ENCODE peak calls at places on chromosomes 2 and 18, in nine cellular contexts. X is adipocyte, O is brain microvascular endothelial cell, Z is fibroblast of mammary gland, R is A549, U is aorta, D is heart left ventricle, E is adrenal gland, Q is suprapubic skin. K is an unnamed sample.

GRCh38 chr2:158391876-158392275 is 64.7 kb downstream of the CCDC148 start:
- DNase-seq in X (no peak), O (peak), Z (peak), R (no peak), U (no peak), D (no peak), E (no peak), Q (no peak), K (peak)

GRCh38 chr2:144516417-144516980 is 3.4 kb downstream of the ZEB2 start:
- DNase-seq in X (peak), O (no peak), Z (no peak), R (peak), U (peak), D (peak), E (peak), Q (peak), K (peak)

GRCh38 chr2:186903183-186903582 is 54.2 kb upstream of the ZSWIM2 start:
- DNase-seq in X (peak), O (no peak), Z (peak), R (no peak), U (no peak), D (no peak), E (no peak), Q (no peak), K (peak)

GRCh38 chr2:210630904-210631560 is 74.6 kb downstream of the CPS1 start:
- DNase-seq in X (no peak), O (no peak), Z (no peak), R (no peak), U (no peak), D (no peak), E (no peak), Q (no peak), K (no peak)

GRCh38 chr2:226730487-226730886 is 69.1 kb downstream of the IRS1 start:
- DNase-seq in X (no peak), O (peak), Z (peak), R (no peak), U (no peak), D (peak), E (peak), Q (no peak), K (peak)

GRCh38 chr2:84894131-84894586 is 11.3 kb upstream of the TMSB10 start:
- DNase-seq in X (no peak), O (no peak), Z (no peak), R (no peak), U (no peak), D (no peak), E (no peak), Q (no peak), K (no peak)

GRCh38 chr2:231710751-231711676 is 2.7 kb downstream of the PTMA start:
- DNase-seq in X (peak), O (no peak), Z (no peak), R (no peak), U (peak), D (peak), E (peak), Q (peak), K (peak)

GRCh38 chr2:101770672-101771071 is 73.2 kb downstream of the MAP4K4 start:
- DNase-seq in X (peak), O (peak), Z (peak), R (peak), U (no peak), D (no peak), E (no peak), Q (no peak), K (peak)

GRCh38 chr18:77108001-77108692 is 24.4 kb downstream of the MBP start:
- DNase-seq in X (peak), O (peak), Z (peak), R (no peak), U (peak), D (peak), E (peak), Q (no peak), K (peak)

GRCh38 chr2:229330952-229331351 is 59.9 kb upstream of the PID1 start:
- DNase-seq in X (no peak), O (no peak), Z (no peak), R (no peak), U (no peak), D (no peak), E (no peak), Q (no peak), K (no peak)

GRCh38 chr18:4107049-4107459 is 348.1 kb downstream of the DLGAP1 start:
- DNase-seq in X (peak), O (no peak), Z (no peak), R (no peak), U (no peak), D (no peak), E (no peak), Q (no peak), K (no peak)

GRCh38 chr2:139214806-139215205 is 434.6 kb upstream of the NXPH2 start:
- DNase-seq in X (no peak), O (no peak), Z (no peak), R (no peak), U (no peak), D (no peak), E (no peak), Q (no peak), K (no peak)

GRCh38 chr2:170344663-170345099 is 166.7 kb downstream of the MYO3B start:
- DNase-seq in X (no peak), O (no peak), Z (no peak), R (no peak), U (no peak), D (no peak), E (no peak), Q (no peak), K (no peak)

GRCh38 chr2:172427990-172428840 is 829 bp downstream of the ITGA6 start:
- DNase-seq in X (peak), O (no peak), Z (no peak), R (peak), U (peak), D (peak), E (no peak), Q (no peak), K (peak)

GRCh38 chr2:26486789-26487188 is 8.9 kb upstream of the OTOF start:
- DNase-seq in X (no peak), O (no peak), Z (no peak), R (no peak), U (no peak), D (no peak), E (no peak), Q (no peak), K (no peak)

GRCh38 chr2:168652997-168653906 is 149.2 kb upstream of the NOSTRIN start:
- DNase-seq in X (no peak), O (no peak), Z (no peak), R (no peak), U (no peak), D (no peak), E (no peak), Q (no peak), K (no peak)

GRCh38 chr2:9398881-9399805 is 24.2 kb downstream of the ITGB1BP1 start:
- DNase-seq in X (no peak), O (no peak), Z (no peak), R (no peak), U (no peak), D (peak), E (no peak), Q (peak), K (no peak)

GRCh38 chr2:113886479-113887383 is 3.2 kb upstream of the ACTR3 start:
- DNase-seq in X (peak), O (peak), Z (peak), R (no peak), U (peak), D (peak), E (peak), Q (no peak), K (peak)

GRCh38 chr2:226362991-226363390 is 436.6 kb downstream of the IRS1 start:
- DNase-seq in X (peak), O (peak), Z (peak), R (no peak), U (no peak), D (no peak), E (no peak), Q (no peak), K (peak)

GRCh38 chr2:212960336-212960735 is 191.1 kb downstream of the IKZF2 start:
- DNase-seq in X (no peak), O (no peak), Z (no peak), R (no peak), U (no peak), D (no peak), E (no peak), Q (no peak), K (no peak)

GRCh38 chr18:31274915-31275314 is 43.0 kb upstream of the DSG1 start:
- DNase-seq in X (no peak), O (peak), Z (peak), R (peak), U (peak), D (peak), E (no peak), Q (peak), K (peak)

GRCh38 chr2:144567745-144568144 is 47.8 kb upstream of the ZEB2 start:
- DNase-seq in X (no peak), O (no peak), Z (no peak), R (no peak), U (no peak), D (no peak), E (no peak), Q (no peak), K (no peak)

GRCh38 chr18:69490813-69491212 is 90.1 kb downstream of the DOK6 start:
- DNase-seq in X (peak), O (peak), Z (peak), R (no peak), U (no peak), D (no peak), E (no peak), Q (no peak), K (peak)

GRCh38 chr18:63348508-63349136 is 18.4 kb downstream of the KDSR start:
- DNase-seq in X (no peak), O (no peak), Z (no peak), R (no peak), U (no peak), D (no peak), E (no peak), Q (no peak), K (no peak)
- H3K4me3 ChIP-seq in X (no peak), O (no peak), Z (no peak), R (no peak), U (no peak), D (no peak), E (no peak), Q (no peak), K (no peak)

GRCh38 chr2:239118675-239119211 is 270.9 kb downstream of the TWIST2 start:
- DNase-seq in X (no peak), O (no peak), Z (no peak), R (no peak), U (no peak), D (no peak), E (no peak), Q (no peak), K (no peak)
- H3K4me3 ChIP-seq in X (no peak), O (no peak), Z (no peak), R (no peak), U (no peak), D (no peak), E (no peak), Q (no peak), K (no peak)

DNA sequence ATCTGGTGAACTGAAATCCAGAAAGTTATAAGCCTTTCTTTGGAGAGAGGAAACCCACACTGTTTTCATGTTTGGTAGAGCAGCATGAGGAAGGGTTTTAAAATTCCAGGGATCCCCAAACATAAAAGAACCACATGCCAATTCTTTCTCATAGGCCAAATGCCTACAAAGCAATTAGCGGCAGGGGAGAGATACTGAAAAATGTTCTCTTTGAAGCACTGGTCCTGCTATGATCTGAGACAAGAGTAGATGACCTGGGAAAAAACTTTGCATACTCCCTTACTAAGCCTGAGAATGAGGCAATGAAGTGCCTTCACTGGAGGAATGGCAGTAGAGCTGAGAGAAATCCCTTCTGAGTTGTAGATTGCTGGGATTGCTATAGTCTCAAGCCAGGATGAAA is 1261.7 kb downstream of the DSC3 start:
- DNase-seq in X (no peak), O (no peak), Z (no peak), R (no peak), U (no peak), D (no peak), E (no peak), Q (no peak), K (no peak)
- H3K4me3 ChIP-seq in X (no peak), O (no peak), Z (no peak), R (no peak), U (no peak), D (no peak), E (no peak), Q (no peak), K (no peak)

GRCh38 chr18:23452347-23452727 is 750 bp upstream of the RIOK3 start:
- DNase-seq in X (no peak), O (no peak), Z (no peak), R (no peak), U (no peak), D (no peak), E (no peak), Q (no peak), K (no peak)
- H3K4me3 ChIP-seq in X (peak), O (peak), Z (peak), R (peak), U (no peak), D (peak), E (no peak), Q (peak), K (peak)

DNA sequence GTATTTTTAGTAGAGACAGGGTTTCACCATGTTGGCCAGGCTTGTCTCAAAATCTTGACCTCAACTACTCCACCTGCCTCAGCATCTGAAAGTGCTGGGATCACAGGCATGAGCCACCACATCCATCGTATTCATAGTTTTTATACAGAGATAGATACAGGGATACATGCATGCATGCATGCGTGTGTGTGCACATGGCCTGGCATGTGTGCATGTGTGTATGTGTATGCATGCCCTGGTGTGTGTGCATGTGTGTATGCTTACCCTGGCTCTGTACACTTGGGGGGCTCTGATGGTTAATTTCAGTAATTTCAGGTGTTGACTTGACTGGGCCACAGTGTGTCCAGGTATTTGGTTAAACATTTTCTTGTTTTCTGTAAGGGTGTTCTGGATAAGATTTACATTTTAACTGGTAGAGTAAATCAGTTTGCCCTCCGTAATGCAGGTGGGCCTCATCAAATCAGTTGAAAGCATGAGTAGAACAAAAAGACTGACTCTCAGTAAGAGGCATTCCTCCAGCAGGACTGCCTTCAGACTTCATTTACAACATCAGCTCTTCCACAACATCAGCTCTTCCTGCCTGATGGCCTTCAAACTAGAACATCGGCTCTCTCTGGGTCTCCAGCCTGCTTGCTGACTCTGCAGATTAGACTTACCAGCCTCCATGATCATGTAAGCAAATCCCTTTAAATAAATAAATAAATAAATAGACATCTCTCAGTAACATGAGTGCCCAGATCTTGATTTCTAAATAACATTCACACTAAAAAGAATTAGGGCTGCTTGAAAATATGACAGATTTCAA is 30.8 kb downstream of the SESTD1 start:
- DNase-seq in X (no peak), O (no peak), Z (no peak), R (no peak), U (no peak), D (no peak), E (no peak), Q (no peak), K (no peak)
- H3K4me3 ChIP-seq in X (no peak), O (no peak), Z (no peak), R (no peak), U (no peak), D (no peak), E (no peak), Q (no peak), K (no peak)